ENCODE peak calls at places on chromosomes 16 and 17, in eight cellular contexts. One of them, this sample, is unnamed.

GRCh38 chr17:80358131-80358530 is 56.8 kb upstream of the ENDOV start:
- DNase-seq in activated T-cell treated with anti-CD3 and anti-CD28 coated beads, Interleukin-2, amount 50 U/mL, for 72 hours: no peak
- DNase-seq in AG08396: no peak
- DNase-seq in stimulated activated CD4-positive, alpha-beta T cell treated with anti-CD3 and anti-CD28 coated beads, Interleukin-4, amount 100 ng/mL, for 48 hours: no peak
- DNase-seq in ELR: no peak
- DNase-seq in ACHN: no peak
- DNase-seq in A549: no peak
- DNase-seq in AML-193: no peak
- DNase-seq in this sample: no peak

GRCh38 chr17:28227278-28228108 is 91.5 kb upstream of the TMEM97 start:
- DNase-seq in AML-193: no peak
- DNase-seq in ACHN: peak; percentile 25
- DNase-seq in activated T-cell treated with anti-CD3 and anti-CD28 coated beads, Interleukin-2, amount 50 U/mL, for 72 hours: peak; percentile 35
- DNase-seq in stimulated activated CD4-positive, alpha-beta T cell treated with anti-CD3 and anti-CD28 coated beads, Interleukin-4, amount 100 ng/mL, for 48 hours: peak; percentile 14
- DNase-seq in ELR: peak; percentile 34
- DNase-seq in AG08396: peak; percentile 54
- DNase-seq in A549: peak; percentile 94
- DNase-seq in this sample: peak; percentile 85

GRCh38 chr17:77768475-77768874 is 190.0 kb upstream of the TNRC6C start:
- DNase-seq in ELR: no peak
- DNase-seq in ACHN: no peak
- DNase-seq in AG08396: no peak
- DNase-seq in activated T-cell treated with anti-CD3 and anti-CD28 coated beads, Interleukin-2, amount 50 U/mL, for 72 hours: no peak
- DNase-seq in A549: no peak
- DNase-seq in AML-193: no peak
- DNase-seq in stimulated activated CD4-positive, alpha-beta T cell treated with anti-CD3 and anti-CD28 coated beads, Interleukin-4, amount 100 ng/mL, for 48 hours: no peak
- DNase-seq in this sample: no peak

GRCh38 chr16:29198731-29199521 is 207.6 kb downstream of the NPIPB11 start:
- DNase-seq in activated T-cell treated with anti-CD3 and anti-CD28 coated beads, Interleukin-2, amount 50 U/mL, for 72 hours: no peak
- DNase-seq in ACHN: no peak
- DNase-seq in ELR: no peak
- DNase-seq in AML-193: no peak
- DNase-seq in AG08396: no peak
- DNase-seq in stimulated activated CD4-positive, alpha-beta T cell treated with anti-CD3 and anti-CD28 coated beads, Interleukin-4, amount 100 ng/mL, for 48 hours: no peak
- DNase-seq in A549: no peak
- DNase-seq in this sample: no peak

GRCh38 chr16:31423241-31423640 is 4.9 kb downstream of the COX6A2 start:
- DNase-seq in ACHN: no peak
- DNase-seq in AML-193: no peak
- DNase-seq in AG08396: no peak
- DNase-seq in ELR: no peak
- DNase-seq in A549: no peak
- DNase-seq in stimulated activated CD4-positive, alpha-beta T cell treated with anti-CD3 and anti-CD28 coated beads, Interleukin-4, amount 100 ng/mL, for 48 hours: no peak
- DNase-seq in activated T-cell treated with anti-CD3 and anti-CD28 coated beads, Interleukin-2, amount 50 U/mL, for 72 hours: no peak
- DNase-seq in this sample: no peak

GRCh38 chr16:49484936-49485335 is 111.3 kb downstream of the C16orf78 start:
- DNase-seq in AML-193: no peak
- DNase-seq in AG08396: no peak
- DNase-seq in A549: no peak
- DNase-seq in ACHN: no peak
- DNase-seq in ELR: no peak
- DNase-seq in stimulated activated CD4-positive, alpha-beta T cell treated with anti-CD3 and anti-CD28 coated beads, Interleukin-4, amount 100 ng/mL, for 48 hours: no peak
- DNase-seq in activated T-cell treated with anti-CD3 and anti-CD28 coated beads, Interleukin-2, amount 50 U/mL, for 72 hours: no peak
- DNase-seq in this sample: no peak

GRCh38 chr17:68987966-68988365 is 32.8 kb upstream of the ABCA8 start:
- DNase-seq in AG08396: no peak
- DNase-seq in AML-193: no peak
- DNase-seq in activated T-cell treated with anti-CD3 and anti-CD28 coated beads, Interleukin-2, amount 50 U/mL, for 72 hours: no peak
- DNase-seq in A549: no peak
- DNase-seq in ELR: no peak
- DNase-seq in stimulated activated CD4-positive, alpha-beta T cell treated with anti-CD3 and anti-CD28 coated beads, Interleukin-4, amount 100 ng/mL, for 48 hours: no peak
- DNase-seq in ACHN: no peak
- DNase-seq in this sample: no peak

GRCh38 chr16:12468552-12468951 is 335.1 kb downstream of the CPPED1 start:
- DNase-seq in A549: no peak
- DNase-seq in AML-193: no peak
- DNase-seq in activated T-cell treated with anti-CD3 and anti-CD28 coated beads, Interleukin-2, amount 50 U/mL, for 72 hours: no peak
- DNase-seq in stimulated activated CD4-positive, alpha-beta T cell treated with anti-CD3 and anti-CD28 coated beads, Interleukin-4, amount 100 ng/mL, for 48 hours: no peak
- DNase-seq in ACHN: no peak
- DNase-seq in AG08396: no peak
- DNase-seq in ELR: peak; percentile 3
- DNase-seq in this sample: no peak

GRCh38 chr16:68064791-68065365 is 20.3 kb upstream of the NFATC3 start:
- DNase-seq in AG08396: peak; percentile 80
- DNase-seq in AML-193: peak; percentile 63
- DNase-seq in stimulated activated CD4-positive, alpha-beta T cell treated with anti-CD3 and anti-CD28 coated beads, Interleukin-4, amount 100 ng/mL, for 48 hours: peak; percentile 61
- DNase-seq in activated T-cell treated with anti-CD3 and anti-CD28 coated beads, Interleukin-2, amount 50 U/mL, for 72 hours: peak; percentile 79
- DNase-seq in ELR: peak; percentile 74
- DNase-seq in ACHN: peak; percentile 75
- DNase-seq in A549: peak; percentile 87
- DNase-seq in this sample: peak; percentile 49

GRCh38 chr16:72612271-72612670 is 435.7 kb downstream of the ZFHX3 start:
- DNase-seq in ACHN: no peak
- DNase-seq in activated T-cell treated with anti-CD3 and anti-CD28 coated beads, Interleukin-2, amount 50 U/mL, for 72 hours: no peak
- DNase-seq in stimulated activated CD4-positive, alpha-beta T cell treated with anti-CD3 and anti-CD28 coated beads, Interleukin-4, amount 100 ng/mL, for 48 hours: no peak
- DNase-seq in AML-193: no peak
- DNase-seq in AG08396: no peak
- DNase-seq in A549: no peak
- DNase-seq in ELR: no peak
- DNase-seq in this sample: no peak

GRCh38 chr17:7912927-7913524 is 3.1 kb downstream of the RNF227 start:
- DNase-seq in stimulated activated CD4-positive, alpha-beta T cell treated with anti-CD3 and anti-CD28 coated beads, Interleukin-4, amount 100 ng/mL, for 48 hours: no peak
- DNase-seq in A549: peak; percentile 79
- DNase-seq in ACHN: peak; percentile 87
- DNase-seq in activated T-cell treated with anti-CD3 and anti-CD28 coated beads, Interleukin-2, amount 50 U/mL, for 72 hours: peak; percentile 56
- DNase-seq in AML-193: peak; percentile 41
- DNase-seq in AG08396: peak; percentile 80
- DNase-seq in ELR: peak; percentile 89
- DNase-seq in this sample: peak; percentile 46